ENCODE peak calls at places on chromosomes 4 and X, in eight cellular contexts. G is lung; B is IMR-90; C is naive thymus-derived CD4-positive, alpha-beta T cell; E is ascending aorta; N is sigmoid colon; Z is tibial nerve; V is astrocyte. O is an unnamed sample.

GRCh38 chr4:25769251-25769650 is 93.5 kb downstream of the SEL1L3 start:
- DNase-seq in G (no peak), B (peak), C (no peak), E (no peak), N (no peak), Z (no peak), V (peak), O (no peak)

GRCh38 chr4:915595-915994 is 16.5 kb downstream of the GAK start:
- DNase-seq in G (no peak), B (peak), C (peak), E (peak), N (peak), Z (peak), V (no peak), O (no peak)

GRCh38 chr4:140645614-140646412 is 77.1 kb upstream of the UCP1 start:
- DNase-seq in G (no peak), B (peak), C (no peak), E (no peak), N (no peak), Z (no peak), V (no peak), O (no peak)

GRCh38 chrX:101415180-101416130 is 7.4 kb downstream of the HNRNPH2 start:
- DNase-seq in G (peak), B (peak), C (peak), E (no peak), N (no peak), Z (peak), V (peak), O (peak)

GRCh38 chr4:128715616-128716015 is 93.9 kb upstream of the JADE1 start:
- DNase-seq in G (no peak), B (peak), C (no peak), E (no peak), N (no peak), Z (no peak), V (peak), O (no peak)

GRCh38 chr4:58247792-58248191 is 1137.6 kb upstream of the IGFBP7 start:
- DNase-seq in G (no peak), B (no peak), C (no peak), E (no peak), N (no peak), Z (no peak), V (no peak), O (peak)

GRCh38 chr4:83011779-83012630 is 1.4 kb upstream of the LIN54 start:
- DNase-seq in G (peak), B (peak), C (no peak), E (peak), N (peak), Z (no peak), V (no peak), O (peak)

GRCh38 chr4:123352240-123352945 is 44.2 kb upstream of the SPRY1 start:
- DNase-seq in G (no peak), B (peak), C (no peak), E (no peak), N (no peak), Z (no peak), V (peak), O (peak)

GRCh38 chr4:14620567-14621138 is 381.6 kb upstream of the CPEB2 start:
- DNase-seq in G (no peak), B (no peak), C (no peak), E (no peak), N (no peak), Z (no peak), V (no peak), O (no peak)

GRCh38 chrX:47722260-47722659 is 63.3 kb upstream of the UXT start:
- DNase-seq in G (no peak), B (no peak), C (no peak), E (no peak), N (no peak), Z (no peak), V (no peak), O (no peak)

GRCh38 chrX:99242001-99242400 is 1168.1 kb downstream of the PCDH19 start:
- DNase-seq in G (no peak), B (no peak), C (no peak), E (no peak), N (no peak), Z (no peak), V (no peak), O (no peak)

GRCh38 chr4:28287837-28288236 is 1427.2 kb downstream of the STIM2 start:
- DNase-seq in G (no peak), B (peak), C (no peak), E (peak), N (no peak), Z (peak), V (peak), O (no peak)

GRCh38 chr4:112704991-112705845 is 68.3 kb downstream of the LARP7 start:
- DNase-seq in G (no peak), B (peak), C (no peak), E (peak), N (peak), Z (peak), V (peak), O (no peak)

GRCh38 chr4:14008494-14008893 is 381.0 kb upstream of the BOD1L1 start:
- DNase-seq in G (no peak), B (no peak), C (no peak), E (no peak), N (no peak), Z (no peak), V (no peak), O (no peak)

GRCh38 chr4:1136028-1136427 is 22.7 kb upstream of the RNF212 start:
- DNase-seq in G (no peak), B (no peak), C (no peak), E (no peak), N (no peak), Z (no peak), V (no peak), O (peak)

GRCh38 chrX:41661366-41662095 is 27.2 kb upstream of the GPR34 start:
- DNase-seq in G (no peak), B (peak), C (no peak), E (no peak), N (no peak), Z (no peak), V (peak), O (no peak)

DNA sequence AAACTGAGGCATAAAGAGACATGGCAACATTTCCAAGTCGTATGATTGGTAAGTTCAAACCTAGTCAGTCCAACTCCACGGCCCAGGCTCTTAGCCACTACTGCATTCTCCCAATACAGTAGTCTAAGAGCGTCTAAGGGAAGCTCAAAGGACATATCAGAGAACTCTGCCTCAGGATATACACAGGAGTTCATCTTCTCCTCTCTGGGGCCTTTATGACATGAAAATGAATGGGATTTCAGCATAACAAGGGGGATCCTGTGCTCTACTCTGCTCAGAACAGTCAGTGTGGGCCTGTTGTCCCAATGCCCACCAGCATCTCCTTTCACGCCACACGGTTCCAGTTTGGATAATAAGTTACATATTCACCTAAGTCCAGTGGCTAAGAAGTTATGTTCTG is 4.2 kb downstream of the GASK1B start:
- DNase-seq in G (no peak), B (no peak), C (no peak), E (no peak), N (no peak), Z (no peak), V (no peak), O (no peak)
- H3K4me3 ChIP-seq in G (no peak), B (no peak), C (no peak), E (peak), N (peak), Z (peak), V (no peak), O (no peak)

DNA sequence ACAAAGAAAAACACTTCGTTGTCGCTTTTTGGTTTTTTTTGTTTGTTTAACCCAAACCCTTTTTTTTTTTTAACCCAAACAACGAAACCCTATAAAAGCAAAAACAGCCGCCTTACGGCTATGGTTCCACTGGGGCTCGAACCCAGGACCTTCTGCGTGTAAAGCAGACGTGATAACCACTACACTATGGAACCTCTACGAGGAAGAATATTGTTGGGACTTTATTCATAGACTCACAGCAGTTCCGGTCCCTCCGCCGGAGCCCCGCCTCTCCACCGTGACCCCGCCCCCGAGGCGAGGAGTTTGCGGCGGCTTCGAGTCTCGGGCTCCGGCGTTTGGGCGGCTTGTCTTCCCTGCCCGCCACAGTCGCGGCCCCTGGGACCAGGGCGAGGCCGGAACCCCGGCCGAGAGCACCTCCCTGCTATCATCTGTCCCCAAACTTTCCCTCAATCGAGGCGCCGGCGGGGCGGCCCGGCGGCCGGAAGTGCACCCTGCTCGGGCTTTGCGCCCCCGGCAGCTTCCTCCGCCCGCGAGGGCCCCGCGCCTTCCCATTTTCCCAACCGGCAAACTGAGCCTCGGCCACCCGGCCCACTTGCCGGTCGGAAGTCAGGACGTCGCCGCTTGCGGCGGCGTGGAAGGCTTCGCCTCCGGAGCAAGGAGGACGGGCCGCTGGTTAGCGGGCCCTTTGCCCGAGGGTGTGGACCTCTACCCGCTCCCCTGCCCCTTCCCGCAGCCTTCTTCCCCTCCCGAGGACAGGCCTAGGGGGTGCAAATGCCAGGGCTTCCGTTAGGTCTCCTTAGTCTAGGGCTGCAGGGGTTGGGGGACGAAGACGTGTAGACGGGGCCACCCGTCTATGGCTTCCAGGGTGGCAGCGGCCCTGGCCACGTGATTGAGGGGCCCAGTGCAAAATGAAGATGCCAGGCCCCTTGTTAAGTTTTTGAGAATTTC is 3.2 kb upstream of the RS1 start:
- DNase-seq in G (peak), B (peak), C (peak), E (peak), N (peak), Z (peak), V (peak), O (peak)
- H3K4me3 ChIP-seq in G (peak), B (peak), C (peak), E (peak), N (peak), Z (peak), V (peak), O (peak)

GRCh38 chr4:21952549-21952948 is 4.0 kb upstream of the KCNIP4 start:
- DNase-seq in G (no peak), B (no peak), C (no peak), E (no peak), N (no peak), Z (no peak), V (no peak), O (no peak)

GRCh38 chr4:21948347-21949072 is at the start of gene KCNIP4:
- DNase-seq in G (no peak), B (no peak), C (no peak), E (no peak), N (no peak), Z (no peak), V (peak), O (no peak)

GRCh38 chr4:21946858-21947257 is 1.7 kb downstream of the KCNIP4 start:
- DNase-seq in G (no peak), B (no peak), C (no peak), E (no peak), N (no peak), Z (no peak), V (no peak), O (no peak)

GRCh38 chr4:21947768-21948346 is 715 bp downstream of the KCNIP4 start:
- DNase-seq in G (no peak), B (no peak), C (no peak), E (no peak), N (no peak), Z (no peak), V (no peak), O (no peak)

GRCh38 chr4:21949073-21949457 is 493 bp upstream of the KCNIP4 start:
- DNase-seq in G (no peak), B (no peak), C (no peak), E (no peak), N (no peak), Z (no peak), V (no peak), O (no peak)
- H3K4me3 ChIP-seq in G (no peak), B (no peak), C (no peak), E (no peak), N (peak), Z (no peak), V (peak), O (no peak)

GRCh38 chrX:40145670-40146470 is 48.1 kb upstream of the BCOR start:
- DNase-seq in G (no peak), B (no peak), C (no peak), E (no peak), N (no peak), Z (no peak), V (no peak), O (no peak)
- H3K4me3 ChIP-seq in G (no peak), B (peak), C (peak), E (peak), N (peak), Z (peak), V (peak), O (no peak)